ENCODE peak calls at places on chromosomes 2 and 18, in five cellular contexts. One of them, this sample, is unnamed.

GRCh38 chr2:600542-601386 is 76.4 kb downstream of the TMEM18 start:
- DNase-seq in activated B cell treated with CpG ODN at 0.5 μM for 24 hours: no peak
- DNase-seq in nephron progenitor cell: no peak
- DNase-seq in GM20000: no peak
- DNase-seq in WERI-Rb-1: no peak
- DNase-seq in this sample: no peak

GRCh38 chr2:89775885-89776284 is 1084.4 kb downstream of the RPIA start:
- DNase-seq in nephron progenitor cell: no peak
- DNase-seq in activated B cell treated with CpG ODN at 0.5 μM for 24 hours: no peak
- DNase-seq in GM20000: no peak
- DNase-seq in WERI-Rb-1: no peak
- DNase-seq in this sample: no peak

GRCh38 chr18:71797554-71797953 is 746.6 kb downstream of the CBLN2 start:
- DNase-seq in activated B cell treated with CpG ODN at 0.5 μM for 24 hours: no peak
- DNase-seq in GM20000: no peak
- DNase-seq in nephron progenitor cell: no peak
- DNase-seq in WERI-Rb-1: no peak
- DNase-seq in this sample: no peak

GRCh38 chr2:167543721-167544120 is 655.4 kb downstream of the XIRP2 start:
- DNase-seq in GM20000: no peak
- DNase-seq in WERI-Rb-1: no peak
- DNase-seq in nephron progenitor cell: no peak
- DNase-seq in activated B cell treated with CpG ODN at 0.5 μM for 24 hours: no peak
- DNase-seq in this sample: no peak

GRCh38 chr2:110657721-110658305 is 20.1 kb downstream of the BUB1 start:
- DNase-seq in GM20000: no peak
- DNase-seq in nephron progenitor cell: no peak
- DNase-seq in activated B cell treated with CpG ODN at 0.5 μM for 24 hours: no peak
- DNase-seq in WERI-Rb-1: no peak
- DNase-seq in this sample: no peak

GRCh38 chr2:636151-636621 is 41.0 kb downstream of the TMEM18 start:
- DNase-seq in nephron progenitor cell: no peak
- DNase-seq in GM20000: no peak
- DNase-seq in WERI-Rb-1: no peak
- DNase-seq in activated B cell treated with CpG ODN at 0.5 μM for 24 hours: no peak
- DNase-seq in this sample: no peak

GRCh38 chr2:223779877-223780276 is 57.5 kb downstream of the AP1S3 start:
- DNase-seq in GM20000: peak
- DNase-seq in WERI-Rb-1: peak
- DNase-seq in nephron progenitor cell: no peak
- DNase-seq in activated B cell treated with CpG ODN at 0.5 μM for 24 hours: peak
- DNase-seq in this sample: no peak

GRCh38 chr2:96977631-96978195 is 8.7 kb downstream of the FAM178B start:
- DNase-seq in GM20000: no peak
- DNase-seq in nephron progenitor cell: no peak
- DNase-seq in WERI-Rb-1: no peak
- DNase-seq in activated B cell treated with CpG ODN at 0.5 μM for 24 hours: no peak
- DNase-seq in this sample: no peak

GRCh38 chr2:26086155-26086634 is 52.3 kb downstream of the RAB10 start:
- DNase-seq in nephron progenitor cell: no peak
- DNase-seq in activated B cell treated with CpG ODN at 0.5 μM for 24 hours: no peak
- DNase-seq in WERI-Rb-1: no peak
- DNase-seq in GM20000: peak
- DNase-seq in this sample: no peak

GRCh38 chr2:102262218-102263129 is 48.9 kb upstream of the IL1RL1 start:
- DNase-seq in activated B cell treated with CpG ODN at 0.5 μM for 24 hours: no peak
- DNase-seq in WERI-Rb-1: no peak
- DNase-seq in nephron progenitor cell: no peak
- DNase-seq in GM20000: no peak
- DNase-seq in this sample: no peak

GRCh38 chr2:162071016-162071415 is 3.0 kb downstream of the DPP4 start:
- DNase-seq in activated B cell treated with CpG ODN at 0.5 μM for 24 hours: no peak
- DNase-seq in WERI-Rb-1: no peak
- DNase-seq in nephron progenitor cell: no peak
- DNase-seq in GM20000: no peak
- DNase-seq in this sample: no peak

GRCh38 chr18:26206488-26206887 is 19.8 kb upstream of the TAF4B start:
- DNase-seq in nephron progenitor cell: no peak
- DNase-seq in activated B cell treated with CpG ODN at 0.5 μM for 24 hours: no peak
- DNase-seq in WERI-Rb-1: no peak
- DNase-seq in GM20000: no peak
- DNase-seq in this sample: no peak

GRCh38 chr2:127508621-127509034 is 17.7 kb downstream of the IWS1 start:
- DNase-seq in activated B cell treated with CpG ODN at 0.5 μM for 24 hours: no peak
- DNase-seq in GM20000: peak
- DNase-seq in nephron progenitor cell: no peak
- DNase-seq in WERI-Rb-1: no peak
- DNase-seq in this sample: no peak

GRCh38 chr2:42052702-42053481 is 5.1 kb downstream of the PKDCC start:
- DNase-seq in nephron progenitor cell: no peak
- DNase-seq in GM20000: no peak
- DNase-seq in WERI-Rb-1: no peak
- DNase-seq in activated B cell treated with CpG ODN at 0.5 μM for 24 hours: no peak
- DNase-seq in this sample: no peak

GRCh38 chr2:33442528-33443069 is 33.9 kb upstream of the RASGRP3 start:
- DNase-seq in activated B cell treated with CpG ODN at 0.5 μM for 24 hours: no peak
- DNase-seq in GM20000: no peak
- DNase-seq in nephron progenitor cell: no peak
- DNase-seq in WERI-Rb-1: no peak
- DNase-seq in this sample: no peak

GRCh38 chr2:103161456-103162289 is 399.8 kb downstream of the TMEM182 start:
- DNase-seq in activated B cell treated with CpG ODN at 0.5 μM for 24 hours: no peak
- DNase-seq in WERI-Rb-1: peak
- DNase-seq in nephron progenitor cell: peak
- DNase-seq in GM20000: peak
- DNase-seq in this sample: no peak

GRCh38 chr2:208148803-208149202 is 2.8 kb upstream of the CRYGB start:
- DNase-seq in GM20000: no peak
- DNase-seq in WERI-Rb-1: no peak
- DNase-seq in activated B cell treated with CpG ODN at 0.5 μM for 24 hours: no peak
- DNase-seq in nephron progenitor cell: no peak
- DNase-seq in this sample: no peak
- TF ChIP-seq CTCF in GM20000: no peak
- TF ChIP-seq CTCF in WERI-Rb-1: peak
- TF ChIP-seq CTCF in activated B cell treated with CpG ODN at 0.5 μM for 24 hours: no peak
- TF ChIP-seq CTCF in nephron progenitor cell: no peak
- TF ChIP-seq CTCF in this sample: no peak

GRCh38 chr2:65276604-65277003 is 49.0 kb downstream of the ACTR2 start:
- DNase-seq in activated B cell treated with CpG ODN at 0.5 μM for 24 hours: no peak
- DNase-seq in nephron progenitor cell: no peak
- DNase-seq in GM20000: no peak
- DNase-seq in WERI-Rb-1: no peak
- DNase-seq in this sample: no peak

GRCh38 chr2:65278450-65279030 is 50.9 kb downstream of the ACTR2 start:
- DNase-seq in GM20000: no peak
- DNase-seq in activated B cell treated with CpG ODN at 0.5 μM for 24 hours: no peak
- DNase-seq in nephron progenitor cell: no peak
- DNase-seq in WERI-Rb-1: no peak
- DNase-seq in this sample: no peak

GRCh38 chr2:65279756-65280155 is 52.1 kb downstream of the ACTR2 start:
- DNase-seq in activated B cell treated with CpG ODN at 0.5 μM for 24 hours: no peak
- DNase-seq in nephron progenitor cell: no peak
- DNase-seq in WERI-Rb-1: no peak
- DNase-seq in GM20000: no peak
- DNase-seq in this sample: no peak

GRCh38 chr2:65277118-65277517 is 49.5 kb downstream of the ACTR2 start:
- DNase-seq in activated B cell treated with CpG ODN at 0.5 μM for 24 hours: no peak
- DNase-seq in WERI-Rb-1: no peak
- DNase-seq in GM20000: no peak
- DNase-seq in nephron progenitor cell: no peak
- DNase-seq in this sample: no peak

DNA sequence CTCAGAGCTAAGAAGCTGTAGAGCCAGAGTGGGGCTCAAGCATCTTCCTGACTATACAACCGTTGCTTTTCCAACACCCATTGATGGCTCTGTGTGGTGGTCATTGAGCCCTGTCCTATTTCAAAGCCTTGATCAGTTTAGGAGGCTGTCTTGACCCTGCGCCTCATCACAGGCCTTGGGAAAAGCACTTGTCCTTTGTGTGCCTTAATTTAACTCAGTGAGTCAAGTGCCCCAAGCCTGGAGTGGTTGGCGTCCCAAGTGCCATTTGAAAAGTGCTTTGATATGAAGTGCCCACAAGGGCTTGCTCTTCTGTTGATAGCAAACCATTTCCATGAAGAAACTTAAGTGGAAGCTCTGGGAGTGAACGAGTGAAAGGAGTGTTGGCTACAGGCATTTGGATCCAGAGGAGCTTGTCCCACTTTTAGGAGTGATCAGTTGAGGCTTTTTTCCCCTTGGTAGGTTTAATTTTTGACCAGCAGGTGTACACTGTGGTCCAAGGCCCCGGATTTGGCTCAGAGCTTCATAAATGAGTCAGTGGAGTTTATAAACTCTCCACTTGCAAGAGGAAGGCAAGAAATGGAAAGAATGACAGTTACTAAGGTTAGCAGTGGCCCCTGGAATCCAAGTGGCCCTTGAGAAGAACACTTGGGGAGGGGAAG is 50.3 kb downstream of the ACTR2 start:
- DNase-seq in activated B cell treated with CpG ODN at 0.5 μM for 24 hours: no peak
- DNase-seq in nephron progenitor cell: no peak
- DNase-seq in GM20000: no peak
- DNase-seq in WERI-Rb-1: no peak
- DNase-seq in this sample: no peak
- TF ChIP-seq CTCF in activated B cell treated with CpG ODN at 0.5 μM for 24 hours: no peak
- TF ChIP-seq CTCF in nephron progenitor cell: no peak
- TF ChIP-seq CTCF in GM20000: no peak
- TF ChIP-seq CTCF in WERI-Rb-1: no peak
- TF ChIP-seq CTCF in this sample: no peak

GRCh38 chr2:28870146-28870891 is at the start of gene TRMT61B:
- DNase-seq in activated B cell treated with CpG ODN at 0.5 μM for 24 hours: peak
- DNase-seq in nephron progenitor cell: peak
- DNase-seq in WERI-Rb-1: peak
- DNase-seq in GM20000: peak
- DNase-seq in this sample: peak
- TF ChIP-seq CTCF in activated B cell treated with CpG ODN at 0.5 μM for 24 hours: no peak
- TF ChIP-seq CTCF in nephron progenitor cell: no peak
- TF ChIP-seq CTCF in WERI-Rb-1: peak
- TF ChIP-seq CTCF in GM20000: no peak
- TF ChIP-seq CTCF in this sample: no peak

DNA sequence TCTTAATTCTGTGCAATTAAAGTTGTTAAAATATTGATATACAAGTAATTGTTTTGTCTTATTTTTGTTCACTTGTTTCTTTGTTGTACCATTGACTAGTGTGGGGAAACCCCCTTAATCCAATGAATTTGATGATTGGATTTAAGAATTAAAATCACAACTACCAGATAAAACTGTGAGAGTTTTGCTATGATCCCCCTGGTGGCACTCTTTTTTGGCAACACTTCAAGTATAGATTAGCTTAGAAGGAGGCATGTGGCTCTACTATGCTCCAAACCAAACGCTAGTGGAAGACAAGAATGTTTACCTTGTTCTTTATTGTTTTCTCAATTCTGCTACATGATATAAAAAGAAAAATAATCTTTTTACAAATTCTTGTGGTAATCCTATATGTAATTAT is 477.8 kb upstream of the ETAA1 start:
- DNase-seq in activated B cell treated with CpG ODN at 0.5 μM for 24 hours: no peak
- DNase-seq in WERI-Rb-1: no peak
- DNase-seq in GM20000: no peak
- DNase-seq in nephron progenitor cell: no peak
- DNase-seq in this sample: no peak
- TF ChIP-seq CTCF in activated B cell treated with CpG ODN at 0.5 μM for 24 hours: no peak
- TF ChIP-seq CTCF in WERI-Rb-1: no peak
- TF ChIP-seq CTCF in GM20000: no peak
- TF ChIP-seq CTCF in nephron progenitor cell: no peak
- TF ChIP-seq CTCF in this sample: no peak

GRCh38 chr2:234136461-234136860 is 86.0 kb downstream of the SPP2 start:
- DNase-seq in GM20000: no peak
- DNase-seq in WERI-Rb-1: no peak
- DNase-seq in nephron progenitor cell: peak
- DNase-seq in activated B cell treated with CpG ODN at 0.5 μM for 24 hours: no peak
- DNase-seq in this sample: no peak
- TF ChIP-seq CTCF in GM20000: no peak
- TF ChIP-seq CTCF in WERI-Rb-1: no peak
- TF ChIP-seq CTCF in nephron progenitor cell: no peak
- TF ChIP-seq CTCF in activated B cell treated with CpG ODN at 0.5 μM for 24 hours: no peak
- TF ChIP-seq CTCF in this sample: no peak

DNA sequence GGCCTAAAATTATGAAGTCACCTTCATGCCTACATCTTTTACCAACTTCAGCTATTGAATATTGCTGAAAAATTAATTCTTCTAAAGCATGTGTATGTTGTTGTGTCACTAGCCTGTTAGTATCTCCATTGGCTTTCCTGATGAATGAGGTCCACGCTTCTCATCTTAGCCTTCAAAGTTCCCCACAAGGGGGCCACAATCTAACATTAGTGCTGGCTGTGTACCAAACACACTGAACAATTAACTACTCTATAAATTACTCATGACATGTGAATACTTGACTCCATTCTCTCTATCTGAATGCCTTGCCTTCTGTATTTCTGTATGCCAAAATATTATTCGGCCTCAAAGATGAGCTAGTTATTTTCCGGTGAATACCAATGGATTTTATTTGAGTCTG is 208.7 kb upstream of the COL3A1 start:
- DNase-seq in nephron progenitor cell: peak
- DNase-seq in GM20000: no peak
- DNase-seq in activated B cell treated with CpG ODN at 0.5 μM for 24 hours: no peak
- DNase-seq in WERI-Rb-1: peak
- DNase-seq in this sample: no peak
- TF ChIP-seq CTCF in nephron progenitor cell: peak
- TF ChIP-seq CTCF in GM20000: no peak
- TF ChIP-seq CTCF in activated B cell treated with CpG ODN at 0.5 μM for 24 hours: no peak
- TF ChIP-seq CTCF in WERI-Rb-1: peak
- TF ChIP-seq CTCF in this sample: no peak

DNA sequence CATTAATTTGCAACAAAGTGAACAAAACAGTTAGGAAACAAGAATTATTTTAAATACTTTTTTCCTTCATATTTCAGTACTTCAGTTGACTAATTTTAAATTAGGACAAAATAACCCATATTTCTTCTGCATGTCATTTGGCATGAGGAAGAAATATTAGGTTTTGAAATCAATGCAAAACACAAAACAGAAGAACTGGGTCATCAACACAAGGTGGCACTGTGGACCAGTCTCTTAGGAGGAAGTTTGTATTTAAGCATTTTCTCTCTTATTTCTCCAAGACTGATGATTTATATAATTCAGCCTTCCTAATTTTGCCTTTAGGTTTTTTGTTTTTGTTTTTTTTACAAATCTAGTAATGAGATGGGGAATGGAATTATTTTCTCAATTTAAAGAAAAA is 352.8 kb upstream of the KCNH7 start:
- DNase-seq in WERI-Rb-1: peak
- DNase-seq in activated B cell treated with CpG ODN at 0.5 μM for 24 hours: no peak
- DNase-seq in nephron progenitor cell: peak
- DNase-seq in GM20000: peak
- DNase-seq in this sample: no peak
- TF ChIP-seq CTCF in WERI-Rb-1: peak
- TF ChIP-seq CTCF in activated B cell treated with CpG ODN at 0.5 μM for 24 hours: no peak
- TF ChIP-seq CTCF in nephron progenitor cell: peak
- TF ChIP-seq CTCF in GM20000: peak
- TF ChIP-seq CTCF in this sample: no peak

GRCh38 chr2:203261326-203262159 is 22.7 kb downstream of the CYP20A1 start:
- DNase-seq in nephron progenitor cell: no peak
- DNase-seq in WERI-Rb-1: no peak
- DNase-seq in activated B cell treated with CpG ODN at 0.5 μM for 24 hours: no peak
- DNase-seq in GM20000: no peak
- DNase-seq in this sample: no peak
- TF ChIP-seq CTCF in nephron progenitor cell: no peak
- TF ChIP-seq CTCF in WERI-Rb-1: no peak
- TF ChIP-seq CTCF in activated B cell treated with CpG ODN at 0.5 μM for 24 hours: no peak
- TF ChIP-seq CTCF in GM20000: no peak
- TF ChIP-seq CTCF in this sample: no peak